ENCODE peak calls at places on chromosomes 1 and 21, in four cellular contexts. One of them, this sample, is unnamed.
A peak's percentile ranks its signal among the peaks of the same experiment; 100 is the strongest.

GRCh38 chr1:29121516-29121937 is 2.2 kb downstream of the TMEM200B start:
- DNase-seq in CD8-positive, alpha-beta memory T cell: no peak
- DNase-seq in stromal cell of bone marrow: no peak
- DNase-seq in SHP77: no peak
- DNase-seq in this sample: no peak

GRCh38 chr21:43814215-43815106 is 25.1 kb downstream of the RRP1 start:
- DNase-seq in CD8-positive, alpha-beta memory T cell: no peak
- DNase-seq in stromal cell of bone marrow: no peak
- DNase-seq in SHP77: no peak
- DNase-seq in this sample: no peak

GRCh38 chr1:145999321-146000024 is 3.1 kb upstream of the TXNIP start:
- DNase-seq in CD8-positive, alpha-beta memory T cell: peak; percentile 47
- DNase-seq in stromal cell of bone marrow: no peak
- DNase-seq in SHP77: peak; percentile 20
- DNase-seq in this sample: no peak

GRCh38 chr1:234610582-234611152 is 689 bp upstream of the IRF2BP2 start:
- DNase-seq in CD8-positive, alpha-beta memory T cell: peak; percentile 92
- DNase-seq in stromal cell of bone marrow: peak; percentile 89
- DNase-seq in SHP77: peak; percentile 90
- DNase-seq in this sample: peak; percentile 89

GRCh38 chr1:155295183-155295941 is 5.9 kb downstream of the PKLR start:
- DNase-seq in CD8-positive, alpha-beta memory T cell: no peak
- DNase-seq in stromal cell of bone marrow: no peak
- DNase-seq in SHP77: no peak
- DNase-seq in this sample: no peak

GRCh38 chr1:207672525-207673130 is 27.7 kb downstream of the CR1L start:
- DNase-seq in CD8-positive, alpha-beta memory T cell: no peak
- DNase-seq in stromal cell of bone marrow: peak; percentile 3
- DNase-seq in SHP77: peak; percentile 47
- DNase-seq in this sample: peak; percentile 25

GRCh38 chr1:56917356-56917755 is 48.5 kb downstream of the C8B start:
- DNase-seq in CD8-positive, alpha-beta memory T cell: no peak
- DNase-seq in stromal cell of bone marrow: no peak
- DNase-seq in SHP77: no peak
- DNase-seq in this sample: no peak

GRCh38 chr1:103516693-103517092 is 8.8 kb upstream of the RNPC3 start:
- DNase-seq in CD8-positive, alpha-beta memory T cell: no peak
- DNase-seq in stromal cell of bone marrow: no peak
- DNase-seq in SHP77: no peak
- DNase-seq in this sample: no peak

GRCh38 chr1:12148160-12148957 is 18.4 kb upstream of the TNFRSF1B start:
- DNase-seq in CD8-positive, alpha-beta memory T cell: no peak
- DNase-seq in stromal cell of bone marrow: no peak
- DNase-seq in SHP77: no peak
- DNase-seq in this sample: no peak

GRCh38 chr1:235953801-235954200 is 87.1 kb upstream of the LYST start:
- DNase-seq in CD8-positive, alpha-beta memory T cell: no peak
- DNase-seq in stromal cell of bone marrow: peak; percentile 44
- DNase-seq in SHP77: no peak
- DNase-seq in this sample: no peak

GRCh38 chr1:179877586-179878265 is at the start of gene TOR1AIP2:
- DNase-seq in CD8-positive, alpha-beta memory T cell: peak; percentile 74
- DNase-seq in stromal cell of bone marrow: peak; percentile 80
- DNase-seq in SHP77: peak; percentile 91
- DNase-seq in this sample: peak; percentile 88

GRCh38 chr1:199931666-199932377 is 95.7 kb upstream of the NR5A2 start:
- DNase-seq in CD8-positive, alpha-beta memory T cell: no peak
- DNase-seq in stromal cell of bone marrow: no peak
- DNase-seq in SHP77: peak; percentile 5
- DNase-seq in this sample: no peak

GRCh38 chr1:27001570-27002360 is 8.3 kb downstream of the TRNP1 start:
- DNase-seq in CD8-positive, alpha-beta memory T cell: no peak
- DNase-seq in stromal cell of bone marrow: no peak
- DNase-seq in SHP77: no peak
- DNase-seq in this sample: no peak